ENCODE peak calls at places on chromosomes 5 and 9, in eight cellular contexts. R is transverse colon; F is psoas muscle; W is lower leg skin; Z is GM12864; X is AG10803; J is CD8-positive, alpha-beta T cell; I is brain microvascular endothelial cell. K is an unnamed sample.

GRCh38 chr5:7396169-7397004 is 449 bp downstream of the ADCY2 start:
- DNase-seq in X (peak), J (no peak), I (no peak), Z (no peak), F (no peak), W (no peak), R (no peak), K (no peak)

GRCh38 chr9:35845824-35846771 is 17.1 kb downstream of the TMEM8B start:
- DNase-seq in F (no peak), I (no peak), X (no peak), Z (no peak), R (no peak), J (no peak), W (peak), K (no peak)

GRCh38 chr9:20552874-20553624 is 69.2 kb downstream of the MLLT3 start:
- DNase-seq in F (no peak), I (no peak), Z (no peak), W (no peak), J (no peak), X (peak), R (no peak), K (peak)

GRCh38 chr5:52996966-52997365 is 7.8 kb downstream of the ITGA2 start:
- DNase-seq in J (no peak), Z (no peak), I (no peak), W (no peak), R (no peak), F (no peak), X (no peak), K (no peak)

GRCh38 chr9:91945277-91946074 is 4.6 kb downstream of the ROR2 start:
- DNase-seq in J (no peak), F (no peak), R (peak), I (no peak), Z (no peak), W (no peak), X (peak), K (peak)

GRCh38 chr9:33814816-33815215 is 2.1 kb upstream of the UBE2R2 start:
- DNase-seq in W (no peak), Z (no peak), J (no peak), X (peak), F (no peak), I (no peak), R (no peak), K (no peak)

GRCh38 chr5:157855404-157855994 is 3.4 kb downstream of the CLINT1 start:
- DNase-seq in W (no peak), J (no peak), I (peak), X (peak), Z (no peak), R (peak), F (peak), K (peak)

GRCh38 chr5:80555099-80555498 is 15.0 kb downstream of the ANKRD34B start:
- DNase-seq in F (no peak), J (no peak), W (no peak), R (no peak), X (no peak), Z (no peak), I (no peak), K (no peak)

GRCh38 chr9:16352232-16352631 is 518.2 kb downstream of the BNC2 start:
- DNase-seq in R (no peak), I (no peak), X (no peak), F (no peak), J (no peak), Z (no peak), W (peak), K (no peak)

GRCh38 chr5:1793301-1793740 is 6.3 kb downstream of the MRPL36 start:
- DNase-seq in W (no peak), I (peak), X (peak), J (no peak), Z (no peak), R (no peak), F (no peak), K (peak)

GRCh38 chr5:56698463-56699381 is 116.6 kb upstream of the MAP3K1 start:
- DNase-seq in R (no peak), I (no peak), Z (no peak), J (no peak), X (no peak), W (no peak), F (no peak), K (peak)

GRCh38 chr9:841371-842209 is at the start of gene DMRT1:
- DNase-seq in W (peak), X (no peak), Z (no peak), J (no peak), F (no peak), R (no peak), I (no peak), K (no peak)

GRCh38 chr5:146027746-146028145 is 77.6 kb downstream of the PLAC8L1 start:
- DNase-seq in I (no peak), F (no peak), R (peak), Z (no peak), J (no peak), W (no peak), X (no peak), K (peak)

GRCh38 chr9:36263662-36264061 is 5.4 kb upstream of the GNE start:
- DNase-seq in W (peak), I (no peak), J (no peak), R (no peak), F (no peak), X (no peak), Z (no peak), K (no peak)

GRCh38 chr9:89313842-89314241 is 2.8 kb downstream of the CKS2 start:
- DNase-seq in W (no peak), X (no peak), I (no peak), R (no peak), Z (no peak), F (no peak), J (no peak), K (no peak)

GRCh38 chr5:118017536-118017935 is 970.8 kb downstream of the DTWD2 start:
- DNase-seq in J (no peak), I (no peak), F (no peak), Z (no peak), W (no peak), R (no peak), X (no peak), K (no peak)

GRCh38 chr5:61010759-61011460 is 65.9 kb downstream of the NDUFAF2 start:
- DNase-seq in Z (no peak), F (no peak), I (no peak), W (no peak), X (no peak), R (no peak), J (no peak), K (no peak)
- TF ChIP-seq CTCF in Z (no peak), F (no peak), I (peak), W (no peak), X (peak), R (no peak), J (no peak), K (peak)

GRCh38 chr5:131794596-131794995 is 2.2 kb downstream of the FNIP1 start:
- DNase-seq in X (no peak), J (no peak), Z (no peak), F (no peak), R (no peak), W (no peak), I (no peak), K (no peak)
- H3K4me3 ChIP-seq in X (peak), J (no peak), Z (no peak), F (peak), R (no peak), W (no peak), I (peak), K (no peak)

GRCh38 chr5:139369181-139369580 is 13.9 kb downstream of the SLC23A1 start:
- DNase-seq in F (no peak), X (no peak), W (no peak), J (no peak), I (peak), Z (no peak), R (no peak), K (peak)

GRCh38 chr5:139364466-139364865 is 18.6 kb downstream of the SLC23A1 start:
- DNase-seq in F (no peak), I (no peak), W (no peak), J (no peak), X (no peak), R (no peak), Z (no peak), K (no peak)

GRCh38 chr5:139363937-139364336 is 19.2 kb downstream of the SLC23A1 start:
- DNase-seq in R (no peak), F (no peak), Z (no peak), I (no peak), W (peak), X (no peak), J (no peak), K (no peak)

GRCh38 chr5:139371482-139372435 is 11.3 kb downstream of the SLC23A1 start:
- DNase-seq in Z (no peak), I (no peak), R (no peak), X (no peak), W (peak), F (no peak), J (no peak), K (peak)

DNA sequence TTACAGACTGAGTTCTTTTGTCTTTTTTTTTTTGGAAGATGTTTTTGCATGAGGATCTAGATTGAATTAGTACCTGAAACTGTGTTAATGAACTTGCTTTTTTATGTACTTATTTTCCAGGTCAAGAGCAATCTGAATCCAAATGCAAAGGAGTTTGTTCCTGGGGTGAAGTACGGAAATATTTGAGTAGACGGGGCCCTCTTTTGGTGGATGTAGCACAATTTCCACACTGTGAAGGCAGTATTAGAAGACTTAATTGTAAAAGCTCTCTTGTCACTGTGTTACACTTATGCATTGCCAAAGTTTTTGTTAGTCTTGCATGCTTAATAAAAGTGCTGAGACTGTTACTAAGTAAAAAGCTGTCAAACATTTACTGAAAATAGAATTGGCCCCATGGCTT is 14.5 kb downstream of the SLC23A1 start:
- DNase-seq in X (no peak), J (no peak), Z (no peak), I (no peak), R (no peak), W (no peak), F (no peak), K (peak)
- TF ChIP-seq CTCF in X (no peak), J (no peak), Z (peak), I (peak), R (no peak), W (no peak), F (no peak), K (no peak)

GRCh38 chr5:32027717-32028321 is 146.3 kb downstream of the GOLPH3 start:
- DNase-seq in F (peak), Z (no peak), R (peak), X (peak), W (no peak), J (no peak), I (peak), K (peak)
- H3K4me3 ChIP-seq in F (peak), Z (no peak), R (no peak), X (no peak), W (no peak), J (no peak), I (peak), K (peak)

GRCh38 chr5:148120317-148120716 is 48.0 kb upstream of the SPINK14 start:
- DNase-seq in J (no peak), F (no peak), X (no peak), Z (no peak), R (no peak), W (no peak), I (no peak), K (no peak)

DNA sequence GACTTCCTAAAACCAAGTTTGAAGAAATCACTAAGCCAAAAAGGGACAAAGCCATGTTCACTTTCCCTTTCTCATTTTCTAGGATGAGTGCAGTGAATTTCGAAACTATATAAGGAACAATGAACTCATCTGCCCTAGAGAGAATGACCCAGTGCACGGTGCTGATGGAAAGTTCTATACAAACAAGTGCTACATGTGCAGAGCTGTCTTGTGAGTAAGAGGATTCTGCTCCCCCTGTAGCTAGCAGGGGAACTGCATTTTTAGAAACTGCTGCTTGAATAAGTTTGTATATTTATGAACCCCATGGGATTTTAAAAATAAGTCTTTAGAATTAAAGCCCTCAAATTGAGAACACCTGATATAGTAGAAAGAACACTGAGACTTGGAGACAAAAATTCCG is 42.7 kb upstream of the SPINK14 start:
- DNase-seq in R (no peak), J (no peak), X (no peak), I (no peak), F (no peak), W (no peak), Z (no peak), K (peak)
- TF ChIP-seq CTCF in R (no peak), J (no peak), X (no peak), I (peak), F (no peak), W (no peak), Z (peak), K (peak)

GRCh38 chr9:115367321-115367720 is 249.4 kb upstream of the TNC start:
- DNase-seq in J (no peak), W (no peak), F (no peak), R (no peak), I (no peak), Z (no peak), X (no peak), K (no peak)

GRCh38 chr9:115369322-115369957 is 251.5 kb upstream of the TNC start:
- DNase-seq in X (peak), Z (no peak), W (no peak), J (no peak), I (peak), F (no peak), R (no peak), K (peak)

GRCh38 chr9:115364991-115365390 is 247.0 kb upstream of the TNC start:
- DNase-seq in W (no peak), X (no peak), J (no peak), Z (no peak), F (no peak), R (no peak), I (no peak), K (peak)

GRCh38 chr9:115373000-115373709 is 255.2 kb upstream of the TNC start:
- DNase-seq in F (no peak), Z (no peak), J (no peak), X (peak), R (no peak), W (no peak), I (peak), K (peak)

GRCh38 chr9:115367780-115368179 is 249.8 kb upstream of the TNC start:
- DNase-seq in J (no peak), I (no peak), Z (no peak), R (no peak), F (no peak), W (no peak), X (peak), K (peak)
- H3K4me3 ChIP-seq in J (no peak), I (no peak), Z (no peak), R (no peak), F (no peak), W (no peak), X (no peak), K (no peak)

DNA sequence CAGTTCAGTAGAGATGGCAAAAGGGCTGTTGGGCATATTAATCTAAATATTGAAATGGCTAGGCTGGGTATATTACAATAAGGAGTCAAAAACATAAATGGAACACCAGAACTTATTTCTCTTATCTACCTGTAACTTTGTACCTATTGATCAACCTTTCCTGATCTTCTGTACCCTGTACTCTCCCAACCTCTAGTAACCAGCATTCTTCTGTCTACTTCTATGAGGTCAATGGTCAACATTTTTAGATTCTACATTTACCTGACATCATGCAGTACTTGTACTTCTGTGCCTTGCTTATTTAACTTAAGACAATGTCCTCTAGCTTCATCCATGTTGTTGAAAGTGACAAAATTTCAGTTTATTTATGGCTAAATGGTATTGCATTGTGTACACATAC is 467.3 kb downstream of the TAF11L14 start:
- DNase-seq in Z (no peak), J (no peak), X (no peak), F (no peak), R (no peak), W (no peak), I (no peak), K (no peak)
- TF ChIP-seq CTCF in Z (no peak), J (no peak), X (no peak), F (no peak), R (no peak), W (no peak), I (no peak), K (no peak)